ENCODE peak calls at places on chromosomes 7 and 10, in ten cellular contexts. One of them, this sample, is unnamed. For H3K4me1, the result is how much of the 10 kb centered on the place peaks cover.

GRCh38 chr7:150946826-150947750 is 31.0 kb downstream of the KCNH2 start:
- DNase-seq in endodermal cell: no peak
- DNase-seq in psoas muscle: no peak
- DNase-seq in Peyer's patch: no peak
- DNase-seq in left lung: peak
- DNase-seq in stomach: no peak
- DNase-seq in body of pancreas: no peak
- DNase-seq in GM23338: no peak
- DNase-seq in A549: no peak
- DNase-seq in lung: no peak
- DNase-seq in this sample: no peak

GRCh38 chr10:25933653-25934608 is at the start of gene MYO3A:
- DNase-seq in stomach: no peak
- DNase-seq in psoas muscle: no peak
- DNase-seq in lung: no peak
- DNase-seq in endodermal cell: peak
- DNase-seq in GM23338: peak
- DNase-seq in body of pancreas: peak
- DNase-seq in A549: no peak
- DNase-seq in left lung: peak
- DNase-seq in Peyer's patch: no peak
- DNase-seq in this sample: no peak

GRCh38 chr10:112973046-112973445 is 23.0 kb downstream of the TCF7L2 start:
- DNase-seq in lung: no peak
- DNase-seq in left lung: no peak
- DNase-seq in A549: no peak
- DNase-seq in GM23338: no peak
- DNase-seq in psoas muscle: no peak
- DNase-seq in body of pancreas: no peak
- DNase-seq in Peyer's patch: no peak
- DNase-seq in endodermal cell: no peak
- DNase-seq in stomach: no peak
- DNase-seq in this sample: no peak

GRCh38 chr7:11716185-11716584 is 115.8 kb downstream of the THSD7A start:
- DNase-seq in psoas muscle: no peak
- DNase-seq in body of pancreas: peak
- DNase-seq in endodermal cell: no peak
- DNase-seq in GM23338: no peak
- DNase-seq in A549: no peak
- DNase-seq in stomach: peak
- DNase-seq in Peyer's patch: no peak
- DNase-seq in left lung: no peak
- DNase-seq in lung: no peak
- DNase-seq in this sample: peak

GRCh38 chr7:2148814-2149213 is 83.9 kb downstream of the MAD1L1 start:
- DNase-seq in A549: no peak
- DNase-seq in stomach: no peak
- DNase-seq in psoas muscle: no peak
- DNase-seq in lung: no peak
- DNase-seq in GM23338: no peak
- DNase-seq in body of pancreas: no peak
- DNase-seq in Peyer's patch: no peak
- DNase-seq in endodermal cell: no peak
- DNase-seq in left lung: peak
- DNase-seq in this sample: no peak

GRCh38 chr10:60480865-60481563 is 91.3 kb upstream of the ANK3 start:
- DNase-seq in left lung: no peak
- DNase-seq in A549: peak
- DNase-seq in psoas muscle: no peak
- DNase-seq in stomach: peak
- DNase-seq in GM23338: no peak
- DNase-seq in body of pancreas: peak
- DNase-seq in endodermal cell: no peak
- DNase-seq in Peyer's patch: no peak
- DNase-seq in lung: peak
- DNase-seq in this sample: peak

GRCh38 chr7:76281006-76281705 is 21.3 kb upstream of the HSPB1 start:
- DNase-seq in endodermal cell: no peak
- DNase-seq in psoas muscle: no peak
- DNase-seq in left lung: no peak
- DNase-seq in GM23338: no peak
- DNase-seq in body of pancreas: peak
- DNase-seq in lung: no peak
- DNase-seq in stomach: no peak
- DNase-seq in A549: no peak
- DNase-seq in Peyer's patch: no peak
- DNase-seq in this sample: no peak

GRCh38 chr10:70308121-70309060 is 24.6 kb upstream of the NPFFR1 start:
- DNase-seq in psoas muscle: no peak
- DNase-seq in lung: no peak
- DNase-seq in GM23338: no peak
- DNase-seq in body of pancreas: no peak
- DNase-seq in left lung: no peak
- DNase-seq in stomach: no peak
- DNase-seq in A549: no peak
- DNase-seq in Peyer's patch: no peak
- DNase-seq in endodermal cell: no peak
- DNase-seq in this sample: no peak

GRCh38 chr10:42972946-42973345 is 103.9 kb upstream of the RET start:
- DNase-seq in psoas muscle: no peak
- DNase-seq in lung: no peak
- DNase-seq in A549: no peak
- DNase-seq in stomach: no peak
- DNase-seq in GM23338: no peak
- DNase-seq in Peyer's patch: no peak
- DNase-seq in body of pancreas: no peak
- DNase-seq in endodermal cell: no peak
- DNase-seq in left lung: no peak
- DNase-seq in this sample: no peak

GRCh38 chr7:106425017-106425719 is 140.4 kb upstream of the NAMPT start:
- DNase-seq in GM23338: no peak
- DNase-seq in endodermal cell: no peak
- DNase-seq in stomach: peak
- DNase-seq in Peyer's patch: no peak
- DNase-seq in body of pancreas: peak
- DNase-seq in lung: peak
- DNase-seq in A549: peak
- DNase-seq in psoas muscle: peak
- DNase-seq in left lung: peak
- DNase-seq in this sample: peak

GRCh38 chr7:6376820-6377219 is 70.9 kb downstream of the DAGLB start:
- DNase-seq in endodermal cell: no peak
- DNase-seq in lung: no peak
- DNase-seq in body of pancreas: no peak
- DNase-seq in psoas muscle: no peak
- DNase-seq in A549: no peak
- DNase-seq in Peyer's patch: no peak
- DNase-seq in left lung: no peak
- DNase-seq in GM23338: peak
- DNase-seq in stomach: no peak
- DNase-seq in this sample: peak

GRCh38 chr7:31114593-31115343 is 62.7 kb downstream of the ADCYAP1R1 start:
- DNase-seq in psoas muscle: no peak
- DNase-seq in GM23338: peak
- DNase-seq in endodermal cell: peak
- DNase-seq in Peyer's patch: no peak
- DNase-seq in A549: no peak
- DNase-seq in lung: no peak
- DNase-seq in left lung: no peak
- DNase-seq in stomach: no peak
- DNase-seq in body of pancreas: no peak
- DNase-seq in this sample: no peak

GRCh38 chr7:33649476-33650441 is 255.6 kb upstream of the BMPER start:
- DNase-seq in lung: no peak
- DNase-seq in GM23338: no peak
- DNase-seq in endodermal cell: no peak
- DNase-seq in stomach: no peak
- DNase-seq in body of pancreas: no peak
- DNase-seq in left lung: no peak
- DNase-seq in psoas muscle: no peak
- DNase-seq in Peyer's patch: no peak
- DNase-seq in A549: no peak
- DNase-seq in this sample: peak

GRCh38 chr7:12913002-12913401 is 225.6 kb downstream of the ARL4A start:
- DNase-seq in endodermal cell: no peak
- DNase-seq in left lung: no peak
- DNase-seq in GM23338: no peak
- DNase-seq in Peyer's patch: no peak
- DNase-seq in A549: no peak
- DNase-seq in stomach: no peak
- DNase-seq in psoas muscle: no peak
- DNase-seq in body of pancreas: no peak
- DNase-seq in lung: no peak
- DNase-seq in this sample: no peak

GRCh38 chr10:123241391-123242141 is 87.4 kb downstream of the BUB3 start:
- DNase-seq in A549: no peak
- DNase-seq in psoas muscle: no peak
- DNase-seq in Peyer's patch: peak
- DNase-seq in GM23338: no peak
- DNase-seq in endodermal cell: no peak
- DNase-seq in stomach: no peak
- DNase-seq in lung: no peak
- DNase-seq in left lung: no peak
- DNase-seq in body of pancreas: no peak
- DNase-seq in this sample: no peak

GRCh38 chr7:138890782-138891445 is 90.3 kb downstream of the KIAA1549 start:
- DNase-seq in GM23338: no peak
- DNase-seq in Peyer's patch: no peak
- DNase-seq in left lung: no peak
- DNase-seq in body of pancreas: peak
- DNase-seq in stomach: no peak
- DNase-seq in A549: peak
- DNase-seq in psoas muscle: peak
- DNase-seq in endodermal cell: no peak
- DNase-seq in lung: no peak
- DNase-seq in this sample: no peak

GRCh38 chr7:71132521-71133231 is 732 bp downstream of the GALNT17 start:
- DNase-seq in psoas muscle: peak
- DNase-seq in left lung: no peak
- DNase-seq in Peyer's patch: no peak
- DNase-seq in stomach: no peak
- DNase-seq in lung: no peak
- DNase-seq in endodermal cell: peak
- DNase-seq in GM23338: peak
- DNase-seq in body of pancreas: peak
- DNase-seq in A549: no peak
- DNase-seq in this sample: peak

DNA sequence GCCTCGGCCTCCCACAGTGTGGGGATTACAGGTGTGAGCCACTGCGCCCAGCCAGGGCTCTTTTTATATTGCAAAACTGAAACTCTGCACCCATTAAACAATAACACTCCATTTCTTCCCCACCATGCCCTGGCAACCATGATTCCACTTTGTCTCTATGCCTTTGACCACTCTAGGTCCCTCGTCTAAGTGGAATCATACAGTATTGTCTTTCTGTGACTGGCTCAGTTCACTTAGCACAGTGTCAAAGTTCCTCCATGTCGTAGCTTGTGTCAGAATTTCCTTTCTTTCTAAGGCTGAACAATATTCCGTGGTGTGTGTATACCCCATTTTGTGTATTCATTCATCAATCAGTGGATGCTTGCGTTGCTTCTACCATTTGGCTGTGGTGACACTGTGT is 46.2 kb downstream of the CUX1 start:
- DNase-seq in stomach: no peak
- DNase-seq in lung: no peak
- DNase-seq in Peyer's patch: no peak
- DNase-seq in psoas muscle: no peak
- DNase-seq in A549: no peak
- DNase-seq in GM23338: no peak
- DNase-seq in endodermal cell: no peak
- DNase-seq in left lung: no peak
- DNase-seq in body of pancreas: no peak
- DNase-seq in this sample: no peak
- H3K4me1 ChIP-seq in stomach: under half
- H3K4me1 ChIP-seq in lung: under half
- H3K4me1 ChIP-seq in Peyer's patch: under half
- H3K4me1 ChIP-seq in psoas muscle: half or more
- H3K4me1 ChIP-seq in A549: under half
- H3K4me1 ChIP-seq in GM23338: half or more
- H3K4me1 ChIP-seq in endodermal cell: under half
- H3K4me1 ChIP-seq in left lung: under half
- H3K4me1 ChIP-seq in body of pancreas: under half
- H3K4me1 ChIP-seq in this sample: under half

GRCh38 chr10:68315582-68315981 is 16.3 kb upstream of the HNRNPH3 start:
- DNase-seq in lung: no peak
- DNase-seq in psoas muscle: no peak
- DNase-seq in stomach: no peak
- DNase-seq in endodermal cell: no peak
- DNase-seq in body of pancreas: no peak
- DNase-seq in GM23338: no peak
- DNase-seq in A549: no peak
- DNase-seq in Peyer's patch: no peak
- DNase-seq in left lung: no peak
- DNase-seq in this sample: no peak
- TF ChIP-seq CTCF in lung: no peak
- TF ChIP-seq CTCF in psoas muscle: no peak
- TF ChIP-seq CTCF in stomach: no peak
- TF ChIP-seq CTCF in endodermal cell: no peak
- TF ChIP-seq CTCF in body of pancreas: no peak
- TF ChIP-seq CTCF in GM23338: no peak
- TF ChIP-seq CTCF in A549: no peak
- TF ChIP-seq CTCF in Peyer's patch: no peak
- TF ChIP-seq CTCF in left lung: no peak
- TF ChIP-seq CTCF in this sample: no peak

GRCh38 chr7:27169658-27170493 is 4.2 kb downstream of the HOXA10 start:
- DNase-seq in Peyer's patch: no peak
- DNase-seq in left lung: no peak
- DNase-seq in body of pancreas: no peak
- DNase-seq in stomach: no peak
- DNase-seq in psoas muscle: no peak
- DNase-seq in A549: no peak
- DNase-seq in GM23338: peak
- DNase-seq in lung: no peak
- DNase-seq in endodermal cell: peak
- DNase-seq in this sample: peak
- H3K4me1 ChIP-seq in Peyer's patch: under half
- H3K4me1 ChIP-seq in left lung: half or more
- H3K4me1 ChIP-seq in body of pancreas: under half
- H3K4me1 ChIP-seq in stomach: under half
- H3K4me1 ChIP-seq in psoas muscle: under half
- H3K4me1 ChIP-seq in A549: under half
- H3K4me1 ChIP-seq in GM23338: under half
- H3K4me1 ChIP-seq in lung: under half
- H3K4me1 ChIP-seq in endodermal cell: under half
- H3K4me1 ChIP-seq in this sample: under half

DNA sequence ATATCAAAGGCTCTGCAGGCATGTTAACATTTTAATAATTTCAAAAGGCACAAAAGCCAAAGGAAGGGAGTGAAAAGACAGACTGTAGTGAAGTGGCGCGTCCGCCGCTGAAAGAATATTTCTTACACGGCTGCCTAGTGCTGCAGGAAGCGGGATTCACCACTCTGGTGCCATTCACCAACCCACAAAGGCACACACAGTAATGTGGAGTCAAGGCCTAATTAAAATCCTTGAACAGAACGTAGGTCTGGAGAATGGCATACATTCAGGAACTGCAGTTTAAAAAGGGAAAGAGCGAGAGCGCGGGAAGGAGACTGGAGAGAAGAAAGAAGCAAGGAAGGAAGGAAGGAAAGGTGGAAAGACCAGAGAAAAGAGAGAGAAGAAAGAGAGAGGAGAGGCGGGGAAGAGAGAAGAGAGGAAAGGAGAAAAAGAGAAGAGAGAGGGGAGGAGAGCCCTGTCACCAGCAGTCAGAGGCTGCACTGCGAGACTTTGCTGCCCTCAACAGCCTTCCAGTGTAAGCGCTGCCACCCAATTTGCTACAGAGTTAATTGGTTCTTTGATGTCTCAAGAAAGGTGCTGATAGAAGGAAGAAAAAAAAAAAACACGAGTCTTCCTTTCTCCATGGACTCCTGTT is 554.0 kb downstream of the MDFIC start:
- DNase-seq in stomach: no peak
- DNase-seq in psoas muscle: no peak
- DNase-seq in Peyer's patch: no peak
- DNase-seq in GM23338: peak
- DNase-seq in A549: no peak
- DNase-seq in body of pancreas: no peak
- DNase-seq in lung: no peak
- DNase-seq in endodermal cell: peak
- DNase-seq in left lung: no peak
- DNase-seq in this sample: no peak
- TF ChIP-seq CTCF in stomach: no peak
- TF ChIP-seq CTCF in psoas muscle: no peak
- TF ChIP-seq CTCF in Peyer's patch: peak
- TF ChIP-seq CTCF in GM23338: peak
- TF ChIP-seq CTCF in A549: no peak
- TF ChIP-seq CTCF in body of pancreas: no peak
- TF ChIP-seq CTCF in lung: no peak
- TF ChIP-seq CTCF in endodermal cell: peak
- TF ChIP-seq CTCF in left lung: no peak
- TF ChIP-seq CTCF in this sample: peak

This sample was measured in foreskin keratinocyte.